ENCODE peak calls at places on chromosomes 2 and 18, in seven cellular contexts. C, T, H, I, X, F and Z are unnamed samples. For H3K9me3, the result is how much of the 10 kb centered on the place peaks cover.

GRCh38 chr2:98822301-98823164 is 91.6 kb upstream of the MGAT4A start:
- DNase-seq in C (peak), T (peak), H (no peak), I (peak), X (peak), F (no peak), Z (peak)

GRCh38 chr18:73887801-73888200 is 259.8 kb downstream of the FBXO15 start:
- DNase-seq in C (no peak), T (no peak), H (no peak), I (no peak), X (no peak), F (no peak), Z (no peak)

GRCh38 chr2:240856151-240856980 is 12.3 kb upstream of the AGXT start:
- DNase-seq in C (no peak), T (no peak), H (no peak), I (no peak), X (peak), F (no peak), Z (no peak)

GRCh38 chr2:114550895-114551793 is 108.7 kb downstream of the DPP10 start:
- DNase-seq in C (no peak), T (peak), H (peak), I (peak), X (peak), F (peak), Z (no peak)

GRCh38 chr2:71743995-71744675 is 290.8 kb downstream of the DYSF start:
- DNase-seq in C (no peak), T (no peak), H (no peak), I (no peak), X (no peak), F (no peak), Z (no peak)

GRCh38 chr2:241339839-241340471 is 16.1 kb upstream of the FARP2 start:
- DNase-seq in C (no peak), T (no peak), H (peak), I (no peak), X (no peak), F (peak), Z (no peak)

GRCh38 chr2:43090317-43090716 is 136.1 kb downstream of the ZFP36L2 start:
- DNase-seq in C (no peak), T (no peak), H (no peak), I (no peak), X (no peak), F (no peak), Z (no peak)

GRCh38 chr2:83079007-83079406 is 1380.1 kb downstream of the SUCLG1 start:
- DNase-seq in C (no peak), T (no peak), H (no peak), I (no peak), X (no peak), F (no peak), Z (no peak)

GRCh38 chr2:154697422-154698237 is 865 bp upstream of the KCNJ3 start:
- DNase-seq in C (peak), T (no peak), H (no peak), I (peak), X (peak), F (peak), Z (no peak)

GRCh38 chr2:8534729-8535397 is 147.0 kb upstream of the ID2 start:
- DNase-seq in C (peak), T (peak), H (no peak), I (peak), X (no peak), F (peak), Z (no peak)

GRCh38 chr2:45134726-45135125 is 125.5 kb upstream of the SIX2 start:
- DNase-seq in C (no peak), T (no peak), H (no peak), I (no peak), X (no peak), F (peak), Z (no peak)

GRCh38 chr18:70195852-70196434 is 9.5 kb downstream of the RTTN start:
- DNase-seq in C (no peak), T (no peak), H (peak), I (no peak), X (no peak), F (peak), Z (no peak)

GRCh38 chr2:113277474-113278072 is 1.1 kb downstream of the PAX8 start:
- DNase-seq in C (no peak), T (no peak), H (no peak), I (no peak), X (no peak), F (no peak), Z (no peak)

GRCh38 chr2:162582357-162582798 is 238.4 kb downstream of the GCA start:
- DNase-seq in C (no peak), T (no peak), H (no peak), I (no peak), X (no peak), F (no peak), Z (no peak)

GRCh38 chr2:85162746-85163301 is 29.6 kb downstream of the TCF7L1 start:
- DNase-seq in C (no peak), T (no peak), H (no peak), I (no peak), X (no peak), F (peak), Z (no peak)

GRCh38 chr2:16569401-16569800 is 96.2 kb downstream of the CYRIA start:
- DNase-seq in C (no peak), T (no peak), H (no peak), I (no peak), X (no peak), F (no peak), Z (no peak)

GRCh38 chr2:222627764-222628163 is 28.1 kb downstream of the FARSB start:
- DNase-seq in C (no peak), T (no peak), H (no peak), I (no peak), X (no peak), F (no peak), Z (no peak)

GRCh38 chr2:110852051-110852450 is 119.7 kb downstream of the ACOXL start:
- DNase-seq in C (no peak), T (no peak), H (no peak), I (no peak), X (no peak), F (no peak), Z (no peak)

GRCh38 chr18:8949206-8949605 is 153.3 kb upstream of the NDUFV2 start:
- DNase-seq in C (no peak), T (no peak), H (no peak), I (no peak), X (no peak), F (no peak), Z (no peak)

GRCh38 chr18:8507361-8507760 is 101.9 kb upstream of the RAB12 start:
- DNase-seq in C (no peak), T (no peak), H (no peak), I (no peak), X (peak), F (no peak), Z (no peak)

GRCh38 chr2:138536302-138536701 is 34.7 kb downstream of the SPOPL start:
- DNase-seq in C (no peak), T (no peak), H (no peak), I (no peak), X (no peak), F (no peak), Z (no peak)

GRCh38 chr2:9847140-9847539 is 3.9 kb downstream of the TAF1B start:
- DNase-seq in C (no peak), T (no peak), H (no peak), I (no peak), X (no peak), F (no peak), Z (no peak)

GRCh38 chr2:195322324-195322723 is 334.7 kb upstream of the SLC39A10 start:
- DNase-seq in C (no peak), T (no peak), H (no peak), I (no peak), X (no peak), F (no peak), Z (no peak)

GRCh38 chr2:165016772-165017411 is 61.6 kb upstream of the SLC38A11 start:
- DNase-seq in C (no peak), T (no peak), H (peak), I (no peak), X (no peak), F (peak), Z (peak)

GRCh38 chr2:19675856-19676460 is 225.8 kb downstream of the TTC32 start:
- DNase-seq in C (no peak), T (no peak), H (no peak), I (no peak), X (no peak), F (no peak), Z (no peak)

GRCh38 chr18:13377496-13377895 is 158.9 kb downstream of the LDLRAD4 start:
- DNase-seq in C (no peak), T (no peak), H (no peak), I (no peak), X (no peak), F (no peak), Z (peak)

GRCh38 chr18:26909599-26910290 is 44.2 kb upstream of the AQP4 start:
- DNase-seq in C (no peak), T (no peak), H (no peak), I (no peak), X (no peak), F (no peak), Z (no peak)

GRCh38 chr2:101900375-101900774 is 91.4 kb upstream of the IL1R2 start:
- DNase-seq in C (no peak), T (no peak), H (no peak), I (no peak), X (no peak), F (no peak), Z (no peak)

GRCh38 chr2:204662956-204663355 is 117.7 kb downstream of the PARD3B start:
- DNase-seq in C (no peak), T (no peak), H (no peak), I (no peak), X (no peak), F (no peak), Z (no peak)

GRCh38 chr2:156380117-156380645 is 47.7 kb upstream of the NR4A2 start:
- DNase-seq in C (no peak), T (no peak), H (peak), I (no peak), X (no peak), F (no peak), Z (no peak)

GRCh38 chr18:48949606-48950535 is 894 bp downstream of the SMAD7 start:
- DNase-seq in C (peak), T (peak), H (peak), I (peak), X (peak), F (peak), Z (peak)

GRCh38 chr2:134976074-134976702 is 57.6 kb downstream of the CCNT2 start:
- DNase-seq in C (no peak), T (no peak), H (peak), I (no peak), X (no peak), F (no peak), Z (no peak)

GRCh38 chr2:28428486-28428885 is 35.8 kb downstream of the FOSL2 start:
- DNase-seq in C (no peak), T (no peak), H (no peak), I (no peak), X (no peak), F (no peak), Z (no peak)

GRCh38 chr2:232456296-232457120 is 555 bp downstream of the ALPI start:
- DNase-seq in C (no peak), T (no peak), H (no peak), I (no peak), X (no peak), F (no peak), Z (no peak)

GRCh38 chr2:160087854-160088745 is 25.7 kb upstream of the PLA2R1 start:
- DNase-seq in C (no peak), T (no peak), H (peak), I (no peak), X (peak), F (peak), Z (no peak)
- H3K9me3 ChIP-seq in C (under half), T (under half), H (under half), I (half or more), X (half or more), F (under half), Z (under half)

DNA sequence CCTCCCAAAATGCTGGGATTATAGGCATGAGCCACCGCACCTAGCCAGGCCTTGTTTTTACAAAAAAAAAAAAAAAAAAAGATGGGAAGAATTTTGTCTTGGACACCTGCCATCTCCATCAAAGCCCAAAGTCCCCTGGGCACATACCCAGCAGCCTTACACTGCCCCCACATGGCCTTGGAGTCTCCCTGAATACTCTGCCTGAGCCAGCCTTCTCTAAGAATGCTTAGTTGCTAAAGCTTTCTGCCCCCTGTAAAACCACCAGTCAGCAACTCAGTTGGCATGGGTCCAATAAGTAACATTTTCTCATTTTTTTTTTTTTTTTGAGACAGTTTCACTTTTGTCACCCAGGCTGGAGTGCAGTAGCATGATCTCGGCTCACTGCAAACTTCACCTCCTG is 40.6 kb downstream of the SPC25 start:
- DNase-seq in C (no peak), T (no peak), H (peak), I (no peak), X (no peak), F (peak), Z (no peak)
- TF ChIP-seq CTCF in C (peak), T (no peak), H (peak), I (peak), X (peak), F (peak), Z (no peak)

DNA sequence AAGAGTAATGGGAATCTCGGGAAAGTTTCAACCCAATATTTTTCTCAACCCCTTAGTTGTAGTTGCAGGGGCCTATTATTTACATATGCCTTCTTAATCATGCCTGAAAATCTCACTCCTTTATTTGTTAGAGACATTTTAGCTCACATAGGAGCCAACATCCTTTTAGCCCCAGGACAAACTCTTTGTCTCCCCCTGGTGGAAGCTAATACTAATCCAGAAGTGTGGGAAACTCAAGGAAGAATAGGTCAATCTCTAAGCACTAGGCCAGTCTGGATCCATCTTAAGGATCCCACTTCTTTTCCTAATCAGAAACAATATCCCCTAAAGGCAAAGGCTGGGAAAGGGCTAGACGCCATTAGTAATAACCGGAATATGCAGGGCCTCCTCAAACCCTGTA is 550.9 kb upstream of the PKDCC start:
- DNase-seq in C (no peak), T (no peak), H (peak), I (no peak), X (no peak), F (no peak), Z (no peak)
- H3K9me3 ChIP-seq in C (under half), T (under half), H (under half), I (half or more), X (half or more), F (under half), Z (under half)

GRCh38 chr2:181054256-181054655 is 73.9 kb downstream of the UBE2E3 start:
- DNase-seq in C (no peak), T (no peak), H (no peak), I (no peak), X (no peak), F (no peak), Z (no peak)

GRCh38 chr2:181063696-181064095 is 83.3 kb downstream of the UBE2E3 start:
- DNase-seq in C (no peak), T (no peak), H (no peak), I (no peak), X (no peak), F (no peak), Z (no peak)

GRCh38 chr2:181054843-181055242 is 74.4 kb downstream of the UBE2E3 start:
- DNase-seq in C (no peak), T (no peak), H (no peak), I (no peak), X (no peak), F (peak), Z (no peak)

DNA sequence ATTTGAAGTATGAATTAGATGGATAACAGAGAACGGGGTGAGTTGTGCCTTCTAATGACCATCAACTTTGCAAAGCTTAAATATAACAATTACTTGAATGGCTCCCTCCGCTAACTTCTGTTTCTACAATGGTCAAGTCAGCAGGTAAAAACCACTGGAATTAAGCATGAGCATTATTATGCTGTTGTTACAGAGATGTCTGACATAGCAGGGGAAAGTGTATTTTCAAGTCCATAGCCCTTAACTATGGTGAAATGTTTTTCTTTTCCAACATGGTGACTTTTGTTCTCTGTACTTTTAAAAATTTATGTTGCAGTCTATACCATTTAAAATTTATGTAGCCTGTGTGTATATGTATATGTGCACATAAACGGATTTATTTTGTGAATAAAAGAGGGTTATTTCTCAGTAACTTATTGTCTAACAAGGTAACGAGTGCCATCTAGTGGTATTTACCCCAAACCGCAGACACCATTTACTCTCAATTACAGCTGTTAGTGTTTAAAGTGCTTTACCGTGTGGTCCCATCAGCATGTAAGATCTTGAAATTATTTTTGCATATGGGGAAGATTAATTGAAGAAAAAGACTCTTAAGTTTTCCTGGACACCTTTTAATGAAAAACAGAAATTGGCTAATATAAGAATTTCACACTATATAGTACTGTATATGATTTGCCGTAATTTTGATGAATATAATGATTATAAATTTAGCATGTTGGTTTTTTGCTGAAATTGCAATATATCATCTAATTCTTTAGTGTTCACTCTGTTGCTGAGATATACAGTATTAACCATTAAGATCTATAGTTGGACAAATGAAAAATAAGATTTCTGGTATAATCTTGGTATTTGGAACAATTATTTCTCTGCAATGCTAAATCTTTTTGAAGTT is 78.2 kb downstream of the UBE2E3 start:
- DNase-seq in C (no peak), T (no peak), H (peak), I (no peak), X (no peak), F (peak), Z (peak)
- TF ChIP-seq CTCF in C (peak), T (peak), H (peak), I (peak), X (no peak), F (peak), Z (peak)

DNA sequence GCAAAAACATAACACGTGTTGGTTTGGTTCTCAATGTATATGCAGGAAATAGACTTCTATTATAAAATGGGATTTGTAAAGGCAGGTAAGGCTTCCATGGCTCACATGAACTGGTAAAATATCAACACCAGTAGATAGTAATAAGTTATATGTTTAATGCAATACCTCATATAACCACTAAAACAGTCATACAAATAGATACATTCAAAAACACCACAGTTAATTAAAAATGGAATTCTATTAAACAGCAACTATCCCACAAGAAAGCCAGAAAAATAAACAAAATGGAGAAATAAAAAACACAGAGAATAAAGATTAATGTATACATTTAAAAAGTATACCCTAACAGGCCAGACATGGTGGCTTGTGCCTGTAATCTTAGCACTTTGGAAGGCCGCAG is 243.8 kb upstream of the LRATD1 start:
- DNase-seq in C (no peak), T (no peak), H (no peak), I (no peak), X (no peak), F (no peak), Z (no peak)
- H3K9me3 ChIP-seq in C (under half), T (under half), H (under half), I (under half), X (under half), F (under half), Z (under half)

GRCh38 chr2:25091265-25091664 is 49.4 kb downstream of the EFR3B start:
- DNase-seq in C (no peak), T (no peak), H (no peak), I (no peak), X (no peak), F (no peak), Z (no peak)
- TF ChIP-seq CTCF in C (no peak), T (no peak), H (no peak), I (no peak), X (no peak), F (no peak), Z (no peak)

DNA sequence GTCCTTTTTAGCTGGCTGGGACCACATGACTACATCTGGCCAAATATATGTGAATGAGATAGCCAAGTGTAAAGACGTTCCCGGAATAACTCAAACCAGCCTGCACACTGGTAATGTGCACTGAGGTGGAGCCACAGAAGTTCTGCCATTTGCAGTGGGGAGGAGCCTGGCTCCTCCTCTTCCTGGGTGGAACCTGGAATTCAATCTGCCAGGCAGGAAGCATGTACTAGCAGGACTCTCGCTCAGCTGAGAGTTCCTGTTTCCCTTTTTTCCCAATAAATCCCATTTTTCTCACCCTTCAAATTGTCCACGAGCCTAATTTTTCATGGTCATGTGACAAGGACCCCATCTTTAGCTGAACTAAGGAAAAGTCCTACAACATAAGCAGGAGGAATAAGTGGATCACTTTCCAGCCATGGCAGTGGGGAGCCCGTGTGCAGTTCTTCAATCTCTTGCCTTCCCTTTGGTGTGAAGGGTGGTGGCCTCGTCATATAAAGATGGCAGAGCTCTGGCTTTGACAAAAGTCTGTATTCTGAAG is 183.2 kb downstream of the UXS1 start:
- DNase-seq in C (no peak), T (no peak), H (no peak), I (no peak), X (no peak), F (no peak), Z (no peak)
- H3K9me3 ChIP-seq in C (under half), T (under half), H (under half), I (under half), X (under half), F (under half), Z (under half)